ENCODE peak calls at places on chromosome 6, in nine cellular contexts. Z is cardiac muscle cell, O is AG10803, U is colonic mucosa, I is retinal pigment epithelial cell, D is lung, S is foreskin fibroblast, W is neural progenitor cell, R is fibroblast of pulmonary artery. J is an unnamed sample.

GRCh38 chr6:84466521-84466920 is 239.1 kb upstream of the CEP162 start:
- DNase-seq in U (no peak), S (peak), I (peak), O (peak), W (no peak), R (peak), Z (peak), D (no peak), J (peak)

GRCh38 chr6:139134817-139135577 is at the start of gene HECA:
- DNase-seq in O (peak), I (peak), R (peak), D (peak), S (peak), U (peak), W (peak), Z (peak), J (peak)

GRCh38 chr6:31963921-31964320 is 4.9 kb downstream of the SKIC2 start:
- DNase-seq in I (no peak), W (no peak), Z (no peak), O (no peak), R (no peak), D (no peak), S (no peak), U (no peak), J (no peak)

GRCh38 chr6:54847799-54848597 is 1.4 kb downstream of the FAM83B start:
- DNase-seq in U (peak), Z (peak), W (no peak), O (peak), S (peak), I (no peak), R (peak), D (no peak), J (no peak)

GRCh38 chr6:105604593-105604905 is 201.7 kb upstream of the PREP start:
- DNase-seq in S (no peak), D (no peak), O (no peak), I (no peak), R (no peak), Z (no peak), W (no peak), U (no peak), J (no peak)

GRCh38 chr6:104955927-104956662 is 812 bp upstream of the LIN28B start:
- DNase-seq in Z (no peak), U (no peak), W (peak), D (no peak), R (no peak), I (no peak), O (no peak), S (no peak), J (no peak)

GRCh38 chr6:33742092-33742491 is 4.6 kb downstream of the IP6K3 start:
- DNase-seq in I (no peak), O (no peak), R (no peak), U (no peak), D (no peak), Z (no peak), S (peak), W (no peak), J (no peak)

GRCh38 chr6:24918641-24919403 is 16.9 kb downstream of the RIPOR2 start:
- DNase-seq in R (no peak), I (no peak), U (no peak), S (peak), Z (no peak), D (no peak), W (no peak), O (no peak), J (no peak)

GRCh38 chr6:115358616-115359015 is 702.1 kb downstream of the FRK start:
- DNase-seq in R (no peak), W (no peak), Z (no peak), I (no peak), O (no peak), D (no peak), S (peak), U (no peak), J (no peak)

GRCh38 chr6:121830759-121831158 is 395.3 kb downstream of the GJA1 start:
- DNase-seq in I (no peak), D (no peak), W (no peak), Z (no peak), R (no peak), S (peak), O (peak), U (no peak), J (no peak)

GRCh38 chr6:36701401-36701991 is 3.9 kb downstream of the RAB44 start:
- DNase-seq in I (no peak), W (no peak), Z (no peak), R (no peak), U (no peak), O (no peak), D (no peak), S (peak), J (no peak)

GRCh38 chr6:133705071-133705470 is 183.8 kb upstream of the TCF21 start:
- DNase-seq in R (peak), Z (peak), S (peak), D (no peak), O (peak), I (no peak), U (no peak), W (no peak), J (no peak)

GRCh38 chr6:156508923-156509322 is 268.3 kb upstream of the ARID1B start:
- DNase-seq in W (no peak), D (no peak), U (no peak), R (no peak), I (no peak), O (no peak), Z (no peak), S (no peak), J (no peak)

GRCh38 chr6:146149770-146150169 is 120.9 kb downstream of the GRM1 start:
- DNase-seq in U (no peak), O (no peak), D (no peak), I (no peak), W (no peak), R (no peak), S (no peak), Z (no peak), J (no peak)

GRCh38 chr6:80720824-80721223 is 614.4 kb downstream of the BCKDHB start:
- DNase-seq in Z (no peak), O (no peak), S (no peak), I (no peak), D (no peak), U (no peak), W (no peak), R (no peak), J (no peak)

GRCh38 chr6:504446-504980 is 113.0 kb downstream of the IRF4 start:
- DNase-seq in I (no peak), O (no peak), Z (no peak), W (no peak), D (no peak), U (no peak), R (no peak), S (no peak), J (no peak)

GRCh38 chr6:34115396-34116314 is 30.2 kb downstream of the GRM4 start:
- DNase-seq in W (peak), Z (peak), D (no peak), I (no peak), R (peak), U (no peak), O (no peak), S (peak), J (no peak)

GRCh38 chr6:156191895-156192294 is 585.3 kb upstream of the ARID1B start:
- DNase-seq in W (no peak), Z (no peak), U (no peak), D (no peak), I (no peak), O (no peak), S (no peak), R (no peak), J (no peak)

GRCh38 chr6:78530208-78530607 is 337.1 kb upstream of the IRAK1BP1 start:
- DNase-seq in W (peak), Z (no peak), R (no peak), S (no peak), I (no peak), D (no peak), U (no peak), O (no peak), J (no peak)

GRCh38 chr6:41571066-41571780 is 25.0 kb downstream of the FOXP4 start:
- DNase-seq in U (no peak), W (no peak), Z (no peak), D (no peak), O (no peak), R (no peak), I (no peak), S (peak), J (no peak)

GRCh38 chr6:81451787-81452186 is 300.7 kb downstream of the TENT5A start:
- DNase-seq in R (peak), Z (peak), O (peak), S (peak), I (peak), D (no peak), W (no peak), U (no peak), J (peak)

GRCh38 chr6:155142163-155142901 is 121.5 kb upstream of the CLDN20 start:
- DNase-seq in U (no peak), S (peak), W (no peak), Z (peak), O (peak), R (peak), D (no peak), I (no peak), J (no peak)

GRCh38 chr6:72760130-72760793 is 138.4 kb downstream of the KCNQ5 start:
- DNase-seq in U (no peak), I (no peak), O (no peak), S (no peak), Z (peak), D (no peak), R (peak), W (no peak), J (no peak)

GRCh38 chr6:25576920-25577319 is 75.1 kb upstream of the SCGN start:
- DNase-seq in U (no peak), I (no peak), S (no peak), Z (peak), R (peak), D (no peak), O (peak), W (no peak), J (peak)

GRCh38 chr6:79869184-79869583 is 78.2 kb downstream of the ELOVL4 start:
- DNase-seq in R (no peak), O (no peak), W (no peak), D (no peak), S (no peak), U (no peak), Z (no peak), I (no peak), J (no peak)

GRCh38 chr6:105873256-105873704 is 212.9 kb upstream of the PRDM1 start:
- DNase-seq in S (no peak), U (no peak), W (no peak), O (no peak), Z (no peak), R (no peak), I (no peak), D (no peak), J (no peak)

GRCh38 chr6:66538548-66539135 is 831.6 kb upstream of the EYS start:
- DNase-seq in S (peak), U (no peak), D (no peak), Z (no peak), O (no peak), I (no peak), W (no peak), R (no peak), J (no peak)

GRCh38 chr6:145086197-145086596 is 649.1 kb downstream of the EPM2A start:
- DNase-seq in Z (peak), R (peak), D (no peak), I (no peak), O (peak), U (no peak), S (peak), W (no peak), J (peak)

GRCh38 chr6:626236-626635 is 30.7 kb downstream of the HUS1B start:
- DNase-seq in O (no peak), I (no peak), R (no peak), S (peak), Z (no peak), W (no peak), D (no peak), U (no peak), J (no peak)

GRCh38 chr6:111105578-111105977 is 18.3 kb downstream of the SLC16A10 start:
- DNase-seq in S (peak), Z (peak), R (peak), I (peak), U (peak), W (no peak), O (no peak), D (peak), J (no peak)

GRCh38 chr6:149472241-149472640 is 12.6 kb downstream of the ZC3H12D start:
- DNase-seq in D (no peak), R (no peak), Z (no peak), O (no peak), I (no peak), S (no peak), W (no peak), U (no peak), J (no peak)

GRCh38 chr6:27295301-27296079 is 16.6 kb downstream of the POM121L2 start:
- DNase-seq in Z (peak), U (no peak), D (no peak), O (peak), R (peak), S (peak), I (peak), W (peak), J (no peak)

GRCh38 chr6:10425973-10426780 is 11.3 kb upstream of the TFAP2A start:
- DNase-seq in W (peak), R (no peak), O (peak), S (peak), D (no peak), Z (peak), U (no peak), I (no peak), J (no peak)
- TF ChIP-seq CTCF in W (no peak), R (no peak), O (no peak), S (no peak), D (no peak), Z (no peak), U (no peak), I (no peak), J (no peak)

DNA sequence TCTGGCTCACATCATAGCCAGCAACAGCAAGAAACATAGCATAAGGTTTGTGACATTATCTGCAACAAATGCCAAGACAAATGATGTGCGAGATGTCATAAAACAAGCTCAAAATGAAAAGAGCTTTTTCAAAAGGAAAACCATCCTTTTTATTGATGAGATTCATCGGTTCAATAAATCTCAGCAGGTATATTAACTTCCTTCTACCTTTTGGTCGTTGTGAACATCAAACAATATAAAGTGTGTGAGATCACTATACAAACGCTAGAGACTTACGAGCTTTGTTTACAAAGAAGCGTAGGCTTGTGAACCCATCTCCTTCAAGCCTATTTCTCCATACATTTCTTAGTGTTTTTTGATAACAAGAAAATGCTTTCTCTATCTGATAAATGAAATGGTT is 3.5 kb downstream of the WRNIP1 start:
- DNase-seq in O (no peak), D (no peak), U (no peak), Z (no peak), I (no peak), S (no peak), W (no peak), R (no peak), J (no peak)
- H3K4me3 ChIP-seq in O (peak), D (peak), U (no peak), Z (no peak), I (peak), S (peak), W (no peak), R (peak), J (no peak)

GRCh38 chr6:23415819-23416427 is 710.1 kb upstream of the NRSN1 start:
- DNase-seq in Z (no peak), D (no peak), W (no peak), S (no peak), I (no peak), U (no peak), O (no peak), R (no peak), J (no peak)

GRCh38 chr6:23414922-23415321 is 711.1 kb upstream of the NRSN1 start:
- DNase-seq in O (no peak), Z (no peak), D (no peak), S (no peak), R (no peak), U (no peak), I (no peak), W (no peak), J (no peak)

GRCh38 chr6:23413327-23414203 is 712.5 kb upstream of the NRSN1 start:
- DNase-seq in S (peak), D (no peak), U (no peak), R (peak), W (no peak), I (no peak), Z (peak), O (peak), J (no peak)

GRCh38 chr6:23412770-23413169 is 713.2 kb upstream of the NRSN1 start:
- DNase-seq in D (no peak), I (no peak), U (no peak), O (no peak), R (no peak), W (no peak), Z (no peak), S (peak), J (no peak)

GRCh38 chr6:23414204-23414501 is 711.9 kb upstream of the NRSN1 start:
- DNase-seq in D (no peak), Z (peak), S (peak), I (peak), O (peak), U (no peak), W (no peak), R (peak), J (peak)
- TF ChIP-seq CTCF in D (no peak), Z (peak), S (peak), I (peak), O (peak), U (no peak), W (no peak), R (peak), J (peak)

GRCh38 chr6:2478200-2478599 is 232.8 kb upstream of the GMDS start:
- DNase-seq in Z (peak), D (no peak), U (no peak), S (peak), O (peak), W (no peak), R (peak), I (no peak), J (peak)
- H3K4me3 ChIP-seq in Z (no peak), D (no peak), U (no peak), S (no peak), O (no peak), W (no peak), R (no peak), I (no peak), J (no peak)

GRCh38 chr6:14002176-14002947 is 77.6 kb downstream of the RNF182 start:
- DNase-seq in O (no peak), D (no peak), R (no peak), S (no peak), W (no peak), U (no peak), I (no peak), Z (no peak), J (no peak)
- TF ChIP-seq CTCF in O (no peak), D (no peak), R (no peak), S (no peak), W (no peak), U (no peak), I (no peak), Z (no peak), J (no peak)

DNA sequence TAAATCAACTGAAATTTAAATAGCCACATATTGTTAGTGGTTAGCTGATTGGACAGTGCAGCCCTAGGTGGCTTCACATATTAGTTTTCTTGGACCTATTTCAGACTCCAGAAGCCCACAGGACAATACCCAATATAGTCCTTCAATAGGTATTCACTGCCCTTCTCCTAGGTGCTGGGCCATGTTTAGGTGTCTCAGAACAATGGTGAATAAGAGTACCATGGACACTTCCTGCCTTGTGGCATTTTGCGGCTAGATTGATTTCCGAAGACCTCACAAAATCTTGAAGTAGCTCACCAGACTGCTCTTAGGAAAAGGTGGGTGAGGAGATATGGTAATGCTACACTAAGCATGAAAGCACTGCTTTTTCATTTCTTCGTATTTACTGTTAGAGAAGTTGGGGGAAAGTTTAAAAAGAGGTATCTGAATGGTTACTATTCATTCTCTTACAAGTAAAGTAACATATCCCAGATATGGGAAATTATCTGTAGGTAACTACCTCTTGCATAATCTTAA is 199.3 kb downstream of the GJA10 start:
- DNase-seq in I (no peak), U (no peak), S (no peak), R (no peak), O (no peak), Z (no peak), W (no peak), D (no peak), J (no peak)
- H3K4me3 ChIP-seq in I (no peak), U (no peak), S (no peak), R (no peak), O (no peak), Z (no peak), W (no peak), D (no peak), J (no peak)

DNA sequence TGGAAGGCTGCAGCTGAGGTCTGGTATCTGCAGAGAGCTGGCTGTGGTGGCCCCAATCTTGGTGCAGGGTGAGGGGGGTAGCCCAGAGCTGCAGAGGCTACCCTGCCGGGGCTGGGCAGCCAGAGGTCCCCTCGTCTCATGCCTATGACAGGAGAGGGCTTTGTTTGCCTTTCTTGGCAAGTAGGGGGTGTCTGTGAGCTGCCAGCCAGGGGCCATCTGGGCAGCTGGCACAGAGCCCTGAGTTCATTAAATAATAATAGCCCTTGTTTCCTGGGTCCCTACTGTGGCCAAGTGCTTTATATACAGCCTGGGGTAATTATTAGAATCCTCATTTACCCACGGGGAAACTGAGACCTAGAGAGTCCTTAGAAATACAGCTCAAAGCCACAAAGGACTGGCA is 66.6 kb downstream of the EZR start:
- DNase-seq in U (no peak), I (peak), W (peak), D (no peak), S (peak), Z (peak), O (peak), R (peak), J (no peak)
- TF ChIP-seq CTCF in U (no peak), I (peak), W (peak), D (no peak), S (peak), Z (peak), O (peak), R (peak), J (peak)

GRCh38 chr6:29886686-29887085 is 55.6 kb upstream of the HLA-A start:
- DNase-seq in W (no peak), I (no peak), R (no peak), D (no peak), O (no peak), S (no peak), Z (no peak), U (no peak), J (no peak)
- H3K4me3 ChIP-seq in W (no peak), I (no peak), R (no peak), D (no peak), O (no peak), S (peak), Z (no peak), U (peak), J (no peak)

J was measured in astrocyte of the cerebellum.